ENCODE peak calls at places on chromosomes 5 and 9, in four cellular contexts. R, W, F and H are unnamed samples.

GRCh38 chr9:6899274-6899673 is 141.5 kb downstream of the KDM4C start:
- DNase-seq in R (no peak), F (no peak), W (no peak), H (no peak)

GRCh38 chr9:89880161-89880560 is 275.3 kb downstream of the GADD45G start:
- DNase-seq in R (no peak), F (peak; percentile 10), W (no peak), H (no peak)

GRCh38 chr5:170570492-170570891 is 66.7 kb downstream of the KCNIP1 start:
- DNase-seq in W (no peak), F (no peak), R (no peak), H (no peak)

GRCh38 chr9:109497193-109498165 is 628 bp downstream of the PTPN3 start:
- DNase-seq in W (no peak), F (no peak), R (no peak), H (peak; percentile 73)

GRCh38 chr9:136565075-136565721 is 19.4 kb upstream of the NOTCH1 start:
- DNase-seq in W (no peak), F (no peak), R (no peak), H (no peak)

GRCh38 chr5:176575066-176575465 is 25.9 kb downstream of the CDHR2 start:
- DNase-seq in F (no peak), R (no peak), W (no peak), H (no peak)

GRCh38 chr9:126704157-126704941 is 90.6 kb downstream of the LMX1B start:
- DNase-seq in F (peak; percentile 43), W (peak; percentile 18), R (peak; percentile 70), H (peak; percentile 55)

GRCh38 chr5:137433539-137433938 is 65.6 kb downstream of the SPOCK1 start:
- DNase-seq in W (no peak), F (no peak), R (no peak), H (no peak)

GRCh38 chr5:97102010-97102470 is 40.4 kb downstream of the LIX1 start:
- DNase-seq in R (no peak), F (peak; percentile 49), W (no peak), H (peak; percentile 20)

GRCh38 chr9:110844121-110844520 is 175.5 kb downstream of the MUSK start:
- DNase-seq in W (no peak), R (no peak), F (no peak), H (no peak)

GRCh38 chr9:33076031-33076359 is 479 bp downstream of the SMU1 start:
- DNase-seq in R (no peak), F (no peak), W (no peak), H (no peak)

GRCh38 chr5:166961028-166961427 is 1330.4 kb upstream of the WWC1 start:
- DNase-seq in W (no peak), R (no peak), F (no peak), H (no peak)

GRCh38 chr5:149297340-149298023 is 25.8 kb downstream of the AFAP1L1 start:
- DNase-seq in W (no peak), F (no peak), R (no peak), H (no peak)

GRCh38 chr5:123813937-123814624 is 302.1 kb downstream of the CSNK1G3 start:
- DNase-seq in F (no peak), W (no peak), R (no peak), H (no peak)

GRCh38 chr5:664343-664993 is 28.7 kb downstream of the TPPP start:
- DNase-seq in R (no peak), F (no peak), W (no peak), H (no peak)

GRCh38 chr5:144017631-144018030 is 152.8 kb downstream of the YIPF5 start:
- DNase-seq in R (no peak), F (no peak), W (no peak), H (no peak)

GRCh38 chr5:133108481-133108921 is 56.7 kb downstream of the HSPA4 start:
- DNase-seq in W (no peak), R (no peak), F (no peak), H (no peak)

GRCh38 chr5:80083115-80083890 is 48.2 kb downstream of the THBS4 start:
- DNase-seq in F (peak; percentile 42), R (peak; percentile 13), W (no peak), H (peak; percentile 72)

GRCh38 chr5:380701-381309 is 59.3 kb downstream of the AHRR start:
- DNase-seq in W (no peak), F (no peak), R (no peak), H (no peak)

GRCh38 chr5:10671041-10672008 is 89.7 kb downstream of the DAP start:
- DNase-seq in R (no peak), F (no peak), W (no peak), H (no peak)

GRCh38 chr5:16489322-16489791 is 23.8 kb upstream of the ZNF622 start:
- DNase-seq in W (no peak), F (no peak), R (no peak), H (peak; percentile 31)

GRCh38 chr9:128007566-128008138 is 26.9 kb upstream of the EEIG1 start:
- DNase-seq in F (no peak), R (no peak), W (no peak), H (peak; percentile 39)

GRCh38 chr9:123637596-123637939 is 281.6 kb downstream of the CRB2 start:
- DNase-seq in F (no peak), R (no peak), W (no peak), H (no peak)

GRCh38 chr9:115938479-115938878 is 215.1 kb upstream of the PAPPA start:
- DNase-seq in F (no peak), R (no peak), W (no peak), H (no peak)

GRCh38 chr5:155872801-155873200 is 454.2 kb upstream of the SGCD start:
- DNase-seq in F (no peak), R (no peak), W (no peak), H (no peak)

GRCh38 chr9:98372077-98372812 is 116.8 kb upstream of the TBC1D2 start:
- DNase-seq in F (no peak), W (peak; percentile 59), R (no peak), H (no peak)

GRCh38 chr5:170691623-170692022 is 91.9 kb upstream of the GABRP start:
- DNase-seq in W (no peak), R (no peak), F (peak; percentile 64), H (peak; percentile 54)

GRCh38 chr9:125095821-125096443 is 47.4 kb downstream of the SCAI start:
- DNase-seq in R (no peak), W (no peak), F (no peak), H (no peak)

GRCh38 chr5:150000990-150001659 is 586 bp downstream of the HMGXB3 start:
- DNase-seq in R (no peak), W (no peak), F (peak; percentile 39), H (peak; percentile 41)

GRCh38 chr9:97804059-97804365 is 49.0 kb upstream of the FOXE1 start:
- DNase-seq in W (no peak), R (no peak), F (no peak), H (no peak)

GRCh38 chr9:127583605-127584053 is 28.4 kb upstream of the STXBP1 start:
- DNase-seq in F (no peak), R (no peak), W (no peak), H (no peak)

GRCh38 chr5:95892784-95893354 is 68.8 kb downstream of the ELL2 start:
- DNase-seq in F (peak; percentile 40), W (peak; percentile 15), R (no peak), H (peak; percentile 51)

GRCh38 chr5:34524123-34524522 is 132.0 kb upstream of the RAI14 start:
- DNase-seq in R (no peak), W (no peak), F (no peak), H (no peak)

GRCh38 chr5:28580616-28581015 is 1542.2 kb upstream of the CDH9 start:
- DNase-seq in F (no peak), R (no peak), W (no peak), H (no peak)

GRCh38 chr5:73370076-73370475 is 78.5 kb downstream of the FOXD1 start:
- DNase-seq in W (no peak), R (no peak), F (no peak), H (no peak)

GRCh38 chr9:109568568-109569210 is 70.6 kb upstream of the PTPN3 start:
- DNase-seq in F (no peak), R (no peak), W (no peak), H (no peak)

GRCh38 chr9:78127271-78128225 is 95.9 kb upstream of the GNAQ start:
- DNase-seq in W (peak; percentile 92), F (no peak), R (peak; percentile 74), H (no peak)

GRCh38 chr5:141514330-141515111 is 25.6 kb downstream of the PCDHGC5 start:
- DNase-seq in F (peak; percentile 89), W (no peak), R (no peak), H (peak; percentile 76)